ENCODE peak calls at places on chromosomes 16 and 17, in five cellular contexts. Z is H1, M is SK-N-SH, L is GM12892, F is HepG2. D is an unnamed sample.

GRCh38 chr17:41061969-41062368 is 2.1 kb upstream of the KRTAP2-3 start:
- DNase-seq in Z (no peak), M (no peak), L (no peak), F (peak; percentile 62), D (no peak)

GRCh38 chr16:82514262-82514661 is 112.5 kb upstream of the CDH13 start:
- DNase-seq in Z (no peak), M (no peak), L (no peak), F (no peak), D (no peak)

GRCh38 chr16:87996962-87997880 is 46.0 kb downstream of the BANP start:
- DNase-seq in Z (no peak), M (no peak), L (no peak), F (no peak), D (no peak)

GRCh38 chr17:59330314-59330942 is 1.0 kb upstream of the YPEL2 start:
- DNase-seq in Z (no peak), M (no peak), L (no peak), F (peak; percentile 88), D (no peak)

GRCh38 chr17:49404371-49404770 is 10.3 kb downstream of the PHB1 start:
- DNase-seq in Z (no peak), M (no peak), L (no peak), F (no peak), D (peak; percentile 47)

GRCh38 chr16:180921-181667 is 835 bp downstream of the HBQ1 start:
- DNase-seq in Z (peak; percentile 99), M (peak; percentile 95), L (peak; percentile 94), F (peak; percentile 76), D (peak; percentile 96)

GRCh38 chr17:44221072-44221861 is 1.8 kb upstream of the UBTF start:
- DNase-seq in Z (peak; percentile 84), M (peak; percentile 84), L (peak; percentile 71), F (peak; percentile 78), D (peak; percentile 66)

GRCh38 chr17:33523577-33523981 is 230.5 kb upstream of the ASIC2 start:
- DNase-seq in Z (no peak), M (no peak), L (no peak), F (no peak), D (no peak)

GRCh38 chr16:55403464-55403863 is 75.5 kb upstream of the MMP2 start:
- DNase-seq in Z (no peak), M (no peak), L (no peak), F (no peak), D (no peak)

GRCh38 chr17:78236362-78237127 is 5.1 kb downstream of the TMEM235 start:
- DNase-seq in Z (no peak), M (no peak), L (no peak), F (no peak), D (no peak)

GRCh38 chr16:64051826-64052225 is 1070.0 kb downstream of the CDH11 start:
- DNase-seq in Z (no peak), M (no peak), L (no peak), F (peak; percentile 32), D (no peak)

GRCh38 chr17:14448816-14449215 is 147.9 kb downstream of the HS3ST3B1 start:
- DNase-seq in Z (no peak), M (no peak), L (no peak), F (no peak), D (no peak)

GRCh38 chr17:4541328-4542002 is 13.7 kb downstream of the MYBBP1A start:
- DNase-seq in Z (no peak), M (no peak), L (no peak), F (no peak), D (no peak)

GRCh38 chr17:298791-299450 is 53.7 kb downstream of the RPH3AL start:
- DNase-seq in Z (no peak), M (no peak), L (no peak), F (no peak), D (no peak)

GRCh38 chr17:63658366-63658765 is 36.1 kb downstream of the MAP3K3 start:
- DNase-seq in Z (no peak), M (no peak), L (no peak), F (no peak), D (no peak)

GRCh38 chr16:74650966-74651567 is 15.6 kb downstream of the RFWD3 start:
- DNase-seq in Z (no peak), M (peak; percentile 31), L (no peak), F (peak; percentile 25), D (no peak)

DNA sequence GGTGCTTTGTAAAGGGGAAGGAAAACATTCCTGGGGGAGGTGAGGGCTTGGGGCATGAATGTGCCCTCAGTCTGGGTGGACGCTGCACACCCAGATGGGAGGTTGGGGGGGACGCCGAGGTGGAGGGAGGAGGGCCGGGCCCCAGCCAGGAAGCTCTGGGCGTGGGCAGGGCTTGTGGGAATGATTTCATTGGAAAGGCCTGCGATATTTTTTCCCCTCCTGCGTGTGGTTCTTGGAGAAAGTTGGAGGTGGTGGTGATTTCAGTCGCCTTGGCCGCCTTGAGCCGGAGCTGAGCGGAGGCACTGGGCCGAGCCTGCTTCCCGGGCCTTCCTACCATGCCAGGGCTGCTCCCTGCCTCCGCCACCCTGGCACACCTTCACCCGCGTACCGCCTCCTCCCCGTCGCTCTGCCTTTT is 26.4 kb upstream of the CLEC18A start:
- DNase-seq in Z (no peak), M (no peak), L (no peak), F (peak; percentile 63), D (no peak)
- TF ChIP-seq TAF1 in Z (no peak), M (no peak), L (no peak), F (no peak), D (no peak)

GRCh38 chr17:81097134-81097942 is 62.4 kb downstream of the BAIAP2 start:
- DNase-seq in Z (peak; percentile 84), M (peak; percentile 87), L (no peak), F (peak; percentile 65), D (no peak)
- TF ChIP-seq TAF1 in Z (no peak), M (no peak), L (no peak), F (no peak), D (no peak)

DNA sequence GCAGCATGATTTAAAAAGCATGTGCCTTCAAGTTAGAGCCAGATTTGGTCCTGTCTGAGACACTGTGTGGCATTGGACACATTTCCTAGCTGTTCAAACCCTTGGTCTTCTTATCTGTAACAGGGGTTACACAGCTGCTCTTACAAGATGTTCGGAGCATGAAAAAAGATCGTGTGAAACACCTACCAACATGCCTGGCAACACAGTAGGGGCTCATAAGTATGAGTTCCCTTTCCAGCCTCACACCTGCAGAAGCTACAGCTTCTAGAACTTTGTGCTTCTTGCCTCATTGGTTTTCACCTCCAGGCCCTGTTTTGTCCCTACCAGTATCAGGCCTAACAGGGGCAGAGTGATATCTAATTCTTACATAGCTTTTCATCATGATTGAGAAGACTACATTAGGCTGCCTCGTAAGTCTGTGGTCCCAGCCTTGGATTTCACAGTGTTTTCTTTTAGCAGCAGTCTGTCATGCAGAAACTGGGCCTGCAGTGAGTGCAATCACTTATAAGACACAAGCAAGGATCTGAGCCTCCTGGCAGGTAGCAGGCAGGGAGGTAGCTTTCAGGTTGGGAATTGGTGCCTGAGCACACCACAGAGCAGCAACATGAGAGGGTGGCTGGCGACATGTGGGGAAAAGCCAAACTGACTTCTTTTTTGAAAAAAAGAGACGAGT is 78.8 kb downstream of the CCDC182 start:
- DNase-seq in Z (peak; percentile 34), M (no peak), L (no peak), F (no peak), D (no peak)
- TF ChIP-seq TAF1 in Z (no peak), M (no peak), L (no peak), F (no peak), D (no peak)

GRCh38 chr17:2175294-2175628 is 120.4 kb downstream of the HIC1 start:
- DNase-seq in Z (no peak), M (no peak), L (no peak), F (no peak), D (no peak)
- TF ChIP-seq TAF1 in Z (no peak), M (no peak), L (no peak), F (no peak), D (no peak)

GRCh38 chr17:27996157-27997043 is 46.1 kb upstream of the NLK start:
- DNase-seq in Z (no peak), M (no peak), L (no peak), F (no peak), D (no peak)
- TF ChIP-seq TAF1 in Z (no peak), M (no peak), L (no peak), F (no peak), D (no peak)

GRCh38 chr16:85362443-85362842 is 250.2 kb upstream of the CIBAR2 start:
- DNase-seq in Z (no peak), M (no peak), L (no peak), F (no peak), D (no peak)

GRCh38 chr16:85358704-85359146 is 246.5 kb upstream of the CIBAR2 start:
- DNase-seq in Z (no peak), M (no peak), L (no peak), F (no peak), D (no peak)

GRCh38 chr16:85361441-85362118 is 249.3 kb upstream of the CIBAR2 start:
- DNase-seq in Z (no peak), M (peak; percentile 77), L (no peak), F (no peak), D (no peak)

GRCh38 chr16:85359147-85359822 is 247.0 kb upstream of the CIBAR2 start:
- DNase-seq in Z (no peak), M (no peak), L (no peak), F (no peak), D (no peak)

GRCh38 chr16:85360323-85361277 is 248.3 kb upstream of the CIBAR2 start:
- DNase-seq in Z (no peak), M (peak; percentile 88), L (no peak), F (no peak), D (no peak)
- TF ChIP-seq TAF1 in Z (no peak), M (no peak), L (no peak), F (no peak), D (no peak)

GRCh38 chr17:74604748-74605147 is 12.7 kb upstream of the CD300LD start:
- DNase-seq in Z (no peak), M (no peak), L (no peak), F (no peak), D (no peak)

GRCh38 chr17:74603746-74604145 is 11.7 kb upstream of the CD300LD start:
- DNase-seq in Z (no peak), M (no peak), L (no peak), F (no peak), D (no peak)

GRCh38 chr17:74604200-74604599 is 12.1 kb upstream of the CD300LD start:
- DNase-seq in Z (no peak), M (no peak), L (no peak), F (no peak), D (no peak)

GRCh38 chr17:74606050-74606449 is 14.0 kb upstream of the CD300LD start:
- DNase-seq in Z (no peak), M (no peak), L (no peak), F (no peak), D (no peak)

GRCh38 chr17:74605361-74605760 is 13.3 kb upstream of the CD300LD start:
- DNase-seq in Z (no peak), M (no peak), L (no peak), F (no peak), D (no peak)
- TF ChIP-seq TAF1 in Z (no peak), M (no peak), L (no peak), F (no peak), D (no peak)

GRCh38 chr17:7122386-7122785 is 7.8 kb upstream of the ASGR2 start:
- DNase-seq in Z (no peak), M (no peak), L (no peak), F (no peak), D (no peak)
- TF ChIP-seq TAF1 in Z (no peak), M (no peak), L (no peak), F (no peak), D (no peak)